ENCODE peak calls at places on chromosomes 3 and 15, in nine cellular contexts. Y is H9, X is fibroblast of lung, G is endodermal cell, U is WTC11, F is HCT116, T is BJ, M is pancreas, B is OCI-LY7. O is an unnamed sample.

GRCh38 chr15:42427429-42428223 is 63.3 kb downstream of the ZNF106 start:
- DNase-seq in G (no peak), Y (no peak), M (no peak), T (peak; percentile 96), U (no peak), X (peak; percentile 98), F (no peak), B (no peak), O (no peak)

GRCh38 chr15:44736261-44736765 is at the start of gene TRIM69:
- DNase-seq in M (no peak), X (no peak), Y (no peak), F (no peak), B (peak; percentile 39), T (no peak), U (no peak), G (no peak), O (no peak)

GRCh38 chr3:65033577-65033976 is 345.8 kb upstream of the ADAMTS9 start:
- DNase-seq in M (no peak), Y (no peak), X (peak; percentile 36), G (no peak), F (no peak), B (no peak), U (no peak), T (no peak), O (no peak)

GRCh38 chr15:35306361-35306981 is 221.4 kb upstream of the NANOGP8 start:
- DNase-seq in B (no peak), F (peak; percentile 18), T (no peak), U (no peak), X (peak; percentile 91), M (no peak), Y (no peak), G (no peak), O (no peak)

GRCh38 chr15:75455982-75456531 is 4.6 kb upstream of the SIN3A start:
- DNase-seq in B (peak; percentile 72), M (peak; percentile 35), F (peak; percentile 12), G (peak; percentile 86), T (no peak), X (peak; percentile 74), U (no peak), Y (peak; percentile 67), O (peak; percentile 57)

GRCh38 chr3:115784739-115785571 is 161.6 kb downstream of the GAP43 start:
- DNase-seq in Y (no peak), G (peak; percentile 48), B (no peak), M (no peak), T (peak; percentile 95), F (no peak), U (no peak), X (peak; percentile 91), O (no peak)

GRCh38 chr15:39736646-39737550 is 45.7 kb downstream of the FSIP1 start:
- DNase-seq in M (no peak), Y (no peak), X (no peak), T (no peak), B (no peak), G (no peak), U (no peak), F (no peak), O (no peak)

GRCh38 chr3:8341853-8342252 is 159.8 kb upstream of the LMCD1 start:
- DNase-seq in B (no peak), X (no peak), T (no peak), Y (no peak), M (no peak), F (no peak), U (no peak), G (no peak), O (no peak)

GRCh38 chr3:141074529-141074928 is 23.4 kb downstream of the SPSB4 start:
- DNase-seq in U (peak; percentile 72), G (peak; percentile 89), M (no peak), T (no peak), X (no peak), F (no peak), B (no peak), Y (peak; percentile 86), O (no peak)

GRCh38 chr3:50292924-50293801 is 934 bp upstream of the IFRD2 start:
- DNase-seq in U (no peak), X (no peak), T (no peak), F (no peak), M (peak; percentile 56), G (peak; percentile 38), Y (no peak), B (peak; percentile 14), O (no peak)

GRCh38 chr15:29692527-29692926 is 129.7 kb downstream of the TJP1 start:
- DNase-seq in X (no peak), U (no peak), G (no peak), M (no peak), B (no peak), Y (no peak), F (no peak), T (no peak), O (no peak)
- TF ChIP-seq CTCF in X (no peak), U (no peak), G (peak; percentile 70), M (no peak), B (peak; percentile 26), Y (peak; percentile 59), F (peak; percentile 63), T (peak; percentile 23), O (no peak)

GRCh38 chr3:196533260-196533681 is 18.1 kb upstream of the SMCO1 start:
- DNase-seq in F (no peak), X (peak; percentile 32), T (no peak), Y (peak; percentile 77), G (peak; percentile 90), M (no peak), U (peak; percentile 80), B (no peak), O (no peak)

GRCh38 chr3:196528639-196529233 is 13.6 kb upstream of the SMCO1 start:
- DNase-seq in Y (peak; percentile 86), B (peak; percentile 77), U (peak; percentile 87), G (peak; percentile 94), F (peak; percentile 42), X (peak; percentile 59), M (peak; percentile 53), T (no peak), O (peak; percentile 80)

DNA sequence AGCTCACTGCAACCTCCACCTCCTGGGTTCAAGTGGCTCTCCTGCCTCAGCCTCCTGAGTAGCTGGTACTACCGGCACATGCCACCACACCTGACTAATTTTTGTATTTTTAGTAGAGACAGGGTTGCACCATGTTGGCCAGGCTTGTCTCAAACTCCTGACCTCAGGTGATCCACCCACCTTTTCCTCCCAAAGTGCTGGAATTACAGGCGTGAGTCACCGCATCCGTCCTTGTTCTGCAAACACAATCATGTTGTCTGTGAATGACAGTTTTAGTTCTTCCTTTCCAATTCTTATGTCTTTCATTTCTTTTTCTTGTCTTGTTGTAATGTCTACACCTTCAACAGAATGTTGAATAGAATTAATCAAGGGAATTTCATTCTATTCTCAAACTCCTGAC is 16.3 kb upstream of the SMCO1 start:
- DNase-seq in F (no peak), T (no peak), U (no peak), M (no peak), G (no peak), X (no peak), Y (no peak), B (no peak), O (no peak)
- TF ChIP-seq CTCF in F (no peak), T (no peak), U (no peak), M (no peak), G (no peak), X (no peak), Y (no peak), B (no peak), O (no peak)

GRCh38 chr3:159163656-159164055 is 361.8 kb downstream of the MFSD1 start:
- DNase-seq in F (no peak), X (no peak), M (no peak), Y (no peak), B (no peak), T (no peak), G (no peak), U (no peak), O (no peak)

GRCh38 chr3:159157275-159157674 is 355.4 kb downstream of the MFSD1 start:
- DNase-seq in T (no peak), F (no peak), G (no peak), B (no peak), X (no peak), U (no peak), Y (no peak), M (no peak), O (no peak)

GRCh38 chr3:159159546-159159945 is 357.7 kb downstream of the MFSD1 start:
- DNase-seq in G (no peak), Y (no peak), M (no peak), B (no peak), X (no peak), T (no peak), F (no peak), U (no peak), O (no peak)

GRCh38 chr3:159158801-159159200 is 356.9 kb downstream of the MFSD1 start:
- DNase-seq in M (no peak), Y (no peak), B (no peak), X (no peak), F (no peak), G (no peak), U (no peak), T (no peak), O (no peak)

GRCh38 chr3:159158213-159158612 is 356.4 kb downstream of the MFSD1 start:
- DNase-seq in X (peak; percentile 15), M (no peak), U (no peak), F (peak; percentile 79), Y (no peak), T (no peak), B (no peak), G (no peak), O (no peak)
- TF ChIP-seq CTCF in X (no peak), M (no peak), U (no peak), F (peak; percentile 51), Y (no peak), T (no peak), B (no peak), G (peak; percentile 59), O (no peak)

GRCh38 chr3:99637381-99638111 is 848 bp upstream of the COL8A1 start:
- DNase-seq in U (peak; percentile 22), T (peak; percentile 50), G (peak; percentile 72), B (no peak), X (peak; percentile 91), M (no peak), Y (no peak), F (no peak), O (no peak)

GRCh38 chr3:99635348-99635747 is 3.0 kb upstream of the COL8A1 start:
- DNase-seq in T (no peak), M (no peak), G (no peak), B (no peak), X (peak; percentile 61), Y (no peak), U (no peak), F (no peak), O (no peak)

GRCh38 chr3:99634881-99635280 is 3.5 kb upstream of the COL8A1 start:
- DNase-seq in X (no peak), T (no peak), Y (no peak), M (no peak), G (no peak), F (no peak), B (no peak), U (no peak), O (no peak)

GRCh38 chr3:99638244-99638948 is at the start of gene COL8A1:
- DNase-seq in T (no peak), G (peak; percentile 87), M (no peak), F (no peak), Y (peak; percentile 77), U (peak; percentile 75), X (peak; percentile 92), B (no peak), O (no peak)

DNA sequence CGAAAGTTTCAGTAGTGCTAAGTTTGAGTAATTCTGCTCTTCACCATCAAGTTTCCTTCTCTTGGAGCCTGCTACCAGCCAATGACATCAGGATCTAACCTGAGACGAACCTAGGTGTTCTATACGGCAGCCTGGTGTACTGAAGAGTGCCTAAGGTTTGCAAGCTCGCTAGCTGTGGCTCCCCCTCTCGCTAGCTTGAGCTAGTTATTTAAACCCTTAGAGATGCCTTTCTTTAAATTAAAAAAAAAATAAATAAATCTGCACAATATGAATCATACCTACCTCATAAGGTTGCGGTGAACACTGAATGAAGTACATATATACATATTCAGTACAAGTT is 1.4 kb upstream of the COL8A1 start:
- DNase-seq in T (no peak), G (peak; percentile 66), F (no peak), Y (no peak), B (no peak), U (no peak), X (no peak), M (no peak), O (no peak)
- TF ChIP-seq CTCF in T (peak; percentile 26), G (peak; percentile 43), F (no peak), Y (peak; percentile 31), B (no peak), U (no peak), X (no peak), M (no peak), O (no peak)